ENCODE peak calls at places on chromosomes 11 and 22, in ten cellular contexts. U is PC-9; J is ascending aorta; E is iPS DF 6.9; C is uterus; T is tibial artery; X is NT2/D1; I is WERI-Rb-1; M is CD4-positive, CD25-positive, alpha-beta regulatory T cell; H is SJSA1. Z is an unnamed sample. For H3K27me3, the result is how much of the 10 kb centered on the place peaks cover.

GRCh38 chr11:87263979-87264378 is 226.2 kb downstream of the TMEM135 start:
- DNase-seq in U (no peak), J (no peak), E (no peak), C (no peak), T (no peak), X (no peak), I (no peak), M (no peak), H (peak), Z (no peak)

GRCh38 chr11:9498457-9499078 is 37.8 kb downstream of the ZNF143 start:
- DNase-seq in U (no peak), J (no peak), E (no peak), C (no peak), T (no peak), X (no peak), I (no peak), M (no peak), H (no peak), Z (no peak)

GRCh38 chr11:123536690-123537437 is 106.8 kb downstream of the GRAMD1B start:
- DNase-seq in U (no peak), J (no peak), E (peak), C (no peak), T (peak), X (peak), I (no peak), M (no peak), H (peak), Z (no peak)

GRCh38 chr11:62804310-62805043 is 763 bp downstream of the NXF1 start:
- DNase-seq in U (peak), J (no peak), E (no peak), C (no peak), T (no peak), X (no peak), I (no peak), M (no peak), H (peak), Z (no peak)

GRCh38 chr11:36135062-36135461 is 154.2 kb downstream of the COMMD9 start:
- DNase-seq in U (no peak), J (no peak), E (no peak), C (no peak), T (no peak), X (no peak), I (no peak), M (no peak), H (no peak), Z (no peak)

GRCh38 chr11:47394050-47394321 is 14.4 kb upstream of the SLC39A13 start:
- DNase-seq in U (no peak), J (no peak), E (no peak), C (no peak), T (no peak), X (no peak), I (no peak), M (no peak), H (no peak), Z (no peak)

GRCh38 chr11:61978703-61979661 is 11.5 kb upstream of the FTH1 start:
- DNase-seq in U (peak), J (no peak), E (no peak), C (peak), T (no peak), X (no peak), I (no peak), M (no peak), H (no peak), Z (no peak)

GRCh38 chr22:17807571-17808410 is 33.5 kb upstream of the BID start:
- DNase-seq in U (no peak), J (no peak), E (no peak), C (no peak), T (no peak), X (no peak), I (no peak), M (no peak), H (no peak), Z (no peak)

GRCh38 chr11:78645226-78646202 is 70.8 kb upstream of the NARS2 start:
- DNase-seq in U (peak), J (no peak), E (peak), C (peak), T (peak), X (peak), I (peak), M (peak), H (peak), Z (peak)

GRCh38 chr11:32431657-32432056 is 3.7 kb downstream of the WT1 start:
- DNase-seq in U (no peak), J (no peak), E (no peak), C (no peak), T (no peak), X (no peak), I (no peak), M (no peak), H (no peak), Z (no peak)

DNA sequence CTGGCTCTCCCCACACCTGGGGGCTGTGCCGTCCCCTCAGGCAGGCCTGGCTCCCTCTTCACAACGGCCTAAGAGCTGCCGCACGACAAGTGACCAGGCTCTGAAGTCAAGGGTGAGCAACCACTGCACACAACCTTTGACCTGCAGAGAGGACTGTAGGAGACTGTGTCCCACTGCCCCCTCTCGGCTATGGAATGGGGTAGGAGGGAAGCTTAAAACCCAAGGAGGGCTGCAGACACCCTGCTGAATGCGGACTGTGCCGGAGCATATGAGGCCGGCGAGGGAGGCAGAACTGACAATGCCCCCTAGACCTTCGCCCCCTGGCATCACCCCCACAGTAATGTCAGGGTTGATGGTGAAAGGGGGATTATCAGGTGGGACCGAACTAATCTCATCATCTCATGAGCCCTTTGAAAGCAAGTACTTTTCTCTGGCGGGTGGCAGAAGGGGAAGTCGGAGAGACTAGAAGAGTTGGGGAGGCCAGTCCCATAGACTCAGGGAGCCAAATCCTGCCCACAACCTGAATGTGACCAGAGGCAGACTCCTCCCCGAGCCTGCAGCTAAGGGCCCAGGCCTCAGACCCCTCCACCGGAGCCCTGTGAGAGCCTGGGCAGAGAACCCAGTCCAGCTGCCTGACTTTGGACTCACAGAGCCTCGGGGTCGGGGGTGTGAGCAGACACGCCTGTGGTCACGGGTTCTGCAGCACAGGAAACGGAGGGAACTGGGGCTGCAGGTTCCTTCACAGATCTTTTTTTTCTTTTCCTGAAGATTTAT is 312.1 kb downstream of the CTTN start:
- DNase-seq in U (no peak), J (no peak), E (no peak), C (no peak), T (no peak), X (no peak), I (peak), M (no peak), H (no peak), Z (no peak)
- H3K27me3 ChIP-seq in U (under half), J (under half), E (under half), C (under half), T (under half), X (under half), I (under half), M (under half), H (under half), Z (under half)

DNA sequence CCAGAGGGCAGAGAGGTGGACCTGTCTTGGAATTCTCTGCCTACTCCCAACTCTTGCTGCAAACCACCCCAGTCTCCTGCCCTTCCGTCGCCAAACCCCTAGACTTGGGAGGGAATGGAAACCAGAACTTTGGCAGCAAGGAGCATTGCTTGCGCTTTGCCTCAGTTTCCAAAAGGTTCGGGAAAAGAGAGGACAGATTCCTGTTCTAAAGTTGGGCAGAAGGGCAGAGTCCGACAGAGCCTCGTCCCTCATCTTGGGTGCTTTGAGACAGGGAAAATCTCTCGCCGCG is 396 bp upstream of the ROBO3 start:
- DNase-seq in U (no peak), J (no peak), E (no peak), C (no peak), T (no peak), X (no peak), I (no peak), M (no peak), H (no peak), Z (no peak)
- H3K27me3 ChIP-seq in U (half or more), J (under half), E (half or more), C (under half), T (under half), X (half or more), I (under half), M (under half), H (under half), Z (half or more)

GRCh38 chr22:36691488-36691887 is 12.1 kb downstream of the CACNG2 start:
- DNase-seq in U (no peak), J (no peak), E (no peak), C (no peak), T (no peak), X (no peak), I (no peak), M (no peak), H (no peak), Z (no peak)

GRCh38 chr22:36682835-36683234 is 20.7 kb downstream of the CACNG2 start:
- DNase-seq in U (no peak), J (no peak), E (no peak), C (no peak), T (no peak), X (no peak), I (no peak), M (no peak), H (no peak), Z (no peak)

GRCh38 chr22:36692280-36692679 is 11.3 kb downstream of the CACNG2 start:
- DNase-seq in U (no peak), J (no peak), E (no peak), C (no peak), T (no peak), X (no peak), I (no peak), M (no peak), H (no peak), Z (no peak)

GRCh38 chr22:36689583-36689982 is 14.0 kb downstream of the CACNG2 start:
- DNase-seq in U (no peak), J (no peak), E (no peak), C (no peak), T (no peak), X (no peak), I (no peak), M (no peak), H (no peak), Z (no peak)

DNA sequence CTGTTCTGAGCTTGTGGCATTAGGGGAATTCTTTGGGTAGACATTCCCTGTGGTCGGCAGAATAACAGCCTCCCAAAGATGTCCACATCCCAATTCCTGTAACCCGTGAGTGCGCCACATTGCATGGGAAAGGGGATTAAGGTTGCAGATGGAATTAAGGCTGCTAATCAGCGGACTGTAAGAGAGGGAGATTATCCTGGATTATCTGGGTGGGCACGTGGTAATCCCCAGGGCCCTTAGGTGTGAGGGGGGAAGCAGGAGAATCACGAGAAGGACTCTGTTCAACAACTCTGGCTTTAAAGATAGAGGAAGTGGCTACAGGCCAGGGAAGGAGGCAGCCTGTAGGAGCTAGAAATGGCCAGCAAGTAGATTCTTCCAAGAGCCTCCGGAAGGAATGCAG is 16.0 kb downstream of the CACNG2 start:
- DNase-seq in U (no peak), J (no peak), E (no peak), C (no peak), T (no peak), X (no peak), I (peak), M (no peak), H (no peak), Z (no peak)
- H3K27me3 ChIP-seq in U (under half), J (under half), E (under half), C (under half), T (under half), X (under half), I (half or more), M (under half), H (half or more), Z (under half)

GRCh38 chr11:120793806-120794479 is 230.0 kb upstream of the TBCEL start:
- DNase-seq in U (no peak), J (no peak), E (no peak), C (no peak), T (no peak), X (no peak), I (no peak), M (no peak), H (no peak), Z (no peak)

GRCh38 chr11:120800206-120800605 is 223.7 kb upstream of the TBCEL start:
- DNase-seq in U (no peak), J (no peak), E (no peak), C (no peak), T (no peak), X (no peak), I (no peak), M (no peak), H (no peak), Z (no peak)

GRCh38 chr11:120798854-120799253 is 225.0 kb upstream of the TBCEL start:
- DNase-seq in U (no peak), J (no peak), E (no peak), C (no peak), T (no peak), X (no peak), I (no peak), M (no peak), H (no peak), Z (no peak)

GRCh38 chr11:120794748-120795147 is 229.2 kb upstream of the TBCEL start:
- DNase-seq in U (no peak), J (no peak), E (no peak), C (no peak), T (no peak), X (no peak), I (no peak), M (no peak), H (no peak), Z (no peak)

DNA sequence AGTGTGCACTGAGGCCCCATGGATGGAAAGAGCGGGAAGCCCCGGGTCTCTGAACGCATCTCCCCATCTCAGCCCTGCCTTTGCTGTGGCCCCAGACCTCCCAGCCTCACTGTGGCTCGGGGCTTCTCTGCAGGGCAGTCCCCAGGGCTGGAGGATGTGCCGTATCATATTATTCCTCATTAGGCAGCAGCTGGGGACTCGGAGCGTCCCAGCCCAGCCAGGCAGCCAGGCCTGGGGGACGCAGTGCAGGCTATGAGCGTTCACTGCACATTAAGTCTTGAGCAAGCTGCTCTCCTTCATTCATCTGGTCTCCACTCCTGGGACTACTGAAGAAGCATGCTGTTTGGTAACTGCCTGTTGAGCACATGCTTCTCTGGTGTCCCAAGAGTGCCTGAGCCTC is 226.8 kb upstream of the TBCEL start:
- DNase-seq in U (no peak), J (no peak), E (no peak), C (no peak), T (no peak), X (no peak), I (no peak), M (no peak), H (no peak), Z (no peak)
- H3K27me3 ChIP-seq in U (half or more), J (under half), E (under half), C (under half), T (under half), X (under half), I (under half), M (under half), H (under half), Z (under half)

GRCh38 chr11:117570701-117571100 is 226.3 kb downstream of the DSCAML1 start:
- DNase-seq in U (no peak), J (no peak), E (no peak), C (no peak), T (no peak), X (no peak), I (no peak), M (no peak), H (no peak), Z (no peak)

GRCh38 chr11:117573326-117573725 is 223.7 kb downstream of the DSCAML1 start:
- DNase-seq in U (no peak), J (no peak), E (no peak), C (no peak), T (peak), X (no peak), I (no peak), M (no peak), H (no peak), Z (no peak)

GRCh38 chr11:117574551-117574950 is 222.5 kb downstream of the DSCAML1 start:
- DNase-seq in U (no peak), J (no peak), E (no peak), C (no peak), T (no peak), X (no peak), I (no peak), M (no peak), H (no peak), Z (no peak)

GRCh38 chr11:117572671-117573070 is 224.3 kb downstream of the DSCAML1 start:
- DNase-seq in U (no peak), J (no peak), E (no peak), C (no peak), T (peak), X (no peak), I (no peak), M (no peak), H (no peak), Z (no peak)

DNA sequence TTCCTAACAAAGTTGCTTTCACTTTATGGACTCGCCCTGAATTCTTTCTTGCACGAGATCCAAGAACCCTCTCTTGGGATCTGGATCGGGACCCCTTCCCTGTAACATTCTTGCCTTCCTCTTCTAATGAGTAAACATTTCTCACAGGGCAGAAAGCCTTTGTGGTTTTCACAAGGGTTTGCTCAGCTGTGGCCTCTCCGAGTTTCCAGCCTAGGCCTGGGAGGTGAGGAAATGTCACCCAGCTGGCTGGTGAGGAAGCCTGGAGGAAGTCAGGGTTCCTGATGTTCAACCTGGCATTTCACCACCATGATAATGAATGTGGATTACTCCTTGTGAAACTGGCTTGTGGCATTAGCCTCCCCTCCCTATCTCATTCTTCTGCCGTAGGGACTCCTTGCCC is 224.9 kb downstream of the DSCAML1 start:
- DNase-seq in U (no peak), J (no peak), E (no peak), C (no peak), T (no peak), X (no peak), I (no peak), M (no peak), H (no peak), Z (no peak)
- H3K27me3 ChIP-seq in U (half or more), J (under half), E (under half), C (under half), T (under half), X (under half), I (under half), M (under half), H (under half), Z (under half)